ENCODE peak calls at places on chromosome 19, in five cellular contexts. B is Peyer's patch, U is fibroblast of pulmonary artery, W is PC-3, L is AG10803. V is an unnamed sample.

GRCh38 chr19:17671906-17672305 is 16.2 kb downstream of the UNC13A start:
- DNase-seq in B (no peak), U (peak), W (peak), L (peak), V (peak)

GRCh38 chr19:19637523-19638251 is 5.8 kb downstream of the GMIP start:
- DNase-seq in B (no peak), U (no peak), W (no peak), L (no peak), V (no peak)

GRCh38 chr19:50720921-50721291 is 1.3 kb upstream of the SHANK1 start:
- DNase-seq in B (no peak), U (no peak), W (peak), L (peak), V (no peak)

GRCh38 chr19:55156202-55157063 is 1.1 kb downstream of the TNNI3 start:
- DNase-seq in B (no peak), U (peak), W (peak), L (no peak), V (peak)

GRCh38 chr19:33621065-33621785 is 528 bp upstream of the CHST8 start:
- DNase-seq in B (no peak), U (no peak), W (no peak), L (no peak), V (no peak)

GRCh38 chr19:39138221-39139211 is 12.9 kb downstream of the PAK4 start:
- DNase-seq in B (no peak), U (no peak), W (no peak), L (no peak), V (no peak)

GRCh38 chr19:1313695-1314613 is 28.3 kb downstream of the EFNA2 start:
- DNase-seq in B (no peak), U (no peak), W (no peak), L (no peak), V (no peak)

GRCh38 chr19:41638624-41639023 is 11.8 kb upstream of the CEACAM4 start:
- DNase-seq in B (no peak), U (no peak), W (no peak), L (no peak), V (no peak)

GRCh38 chr19:49056101-49056901 is 1.2 kb downstream of the CGB7 start:
- DNase-seq in B (peak), U (peak), W (peak), L (peak), V (peak)

GRCh38 chr19:30060872-30061556 is 119.0 kb downstream of the URI1 start:
- DNase-seq in B (no peak), U (no peak), W (no peak), L (no peak), V (no peak)

GRCh38 chr19:29260477-29261317 is 47.7 kb upstream of the UQCRFS1 start:
- DNase-seq in B (no peak), U (peak), W (no peak), L (peak), V (peak)

GRCh38 chr19:55253842-55254624 is 4.8 kb downstream of the PPP6R1 start:
- DNase-seq in B (peak), U (no peak), W (no peak), L (no peak), V (no peak)

GRCh38 chr19:29715695-29716581 is 877 bp upstream of the C19orf12 start:
- DNase-seq in B (no peak), U (peak), W (peak), L (no peak), V (peak)

GRCh38 chr19:41914906-41915247 is 13.4 kb downstream of the ERFL start:
- DNase-seq in B (no peak), U (no peak), W (no peak), L (no peak), V (no peak)

GRCh38 chr19:16232127-16232526 is 34.4 kb downstream of the AP1M1 start:
- DNase-seq in B (no peak), U (no peak), W (no peak), L (no peak), V (no peak)

GRCh38 chr19:50725218-50725931 is 2.2 kb downstream of the CLEC11A start:
- DNase-seq in B (no peak), U (no peak), W (no peak), L (peak), V (no peak)

GRCh38 chr19:36213793-36214387 is 575 bp downstream of the ZNF565 start:
- DNase-seq in B (peak), U (peak), W (peak), L (peak), V (no peak)

GRCh38 chr19:15025237-15025636 is 24.0 kb upstream of the CASP14 start:
- DNase-seq in B (no peak), U (no peak), W (peak), L (no peak), V (peak)

GRCh38 chr19:19524053-19524452 is 4.7 kb upstream of the YJEFN3 start:
- DNase-seq in B (no peak), U (no peak), W (no peak), L (no peak), V (no peak)

GRCh38 chr19:37817180-37817911 is 38.0 kb upstream of the ZNF573 start:
- DNase-seq in B (peak), U (peak), W (no peak), L (peak), V (peak)

GRCh38 chr19:31418692-31419430 is 69.6 kb upstream of the TSHZ3 start:
- DNase-seq in B (no peak), U (no peak), W (no peak), L (no peak), V (no peak)

GRCh38 chr19:55368701-55369563 is 1.3 kb downstream of the IL11 start:
- DNase-seq in B (no peak), U (peak), W (peak), L (peak), V (no peak)

GRCh38 chr19:49887037-49887652 is 9.5 kb downstream of the IL4I1 start:
- DNase-seq in B (peak), U (no peak), W (no peak), L (no peak), V (no peak)

GRCh38 chr19:7069904-7070226 is 362 bp downstream of the ZNF557 start:
- DNase-seq in B (no peak), U (no peak), W (no peak), L (peak), V (peak)

GRCh38 chr19:10102787-10103236 is 334 bp upstream of the ANGPTL6 start:
- DNase-seq in B (peak), U (no peak), W (no peak), L (no peak), V (no peak)

GRCh38 chr19:37654833-37655688 is at the start of gene ZFP30:
- DNase-seq in B (peak), U (peak), W (peak), L (peak), V (peak)

GRCh38 chr19:5308471-5309437 is 31.9 kb downstream of the PTPRS start:
- DNase-seq in B (no peak), U (peak), W (no peak), L (peak), V (peak)

GRCh38 chr19:45320997-45321775 is 1.5 kb downstream of the CKM start:
- DNase-seq in B (no peak), U (no peak), W (no peak), L (no peak), V (no peak)
- TF ChIP-seq CTCF in B (no peak), U (no peak), W (no peak), L (no peak), V (no peak)

GRCh38 chr19:46298477-46299003 is 1.7 kb downstream of the HIF3A start:
- DNase-seq in B (no peak), U (no peak), W (no peak), L (no peak), V (no peak)
- H3K4me3 ChIP-seq in B (peak), U (peak), W (no peak), L (no peak), V (peak)

GRCh38 chr19:3467437-3468198 is 12.7 kb downstream of the SMIM24 start:
- DNase-seq in B (no peak), U (no peak), W (no peak), L (no peak), V (no peak)

GRCh38 chr19:3471954-3472655 is 8.2 kb downstream of the SMIM24 start:
- DNase-seq in B (no peak), U (no peak), W (peak), L (no peak), V (no peak)

GRCh38 chr19:3470500-3471128 is 9.7 kb downstream of the SMIM24 start:
- DNase-seq in B (no peak), U (no peak), W (no peak), L (peak), V (no peak)

GRCh38 chr19:3468211-3468610 is 12.1 kb downstream of the SMIM24 start:
- DNase-seq in B (no peak), U (no peak), W (no peak), L (no peak), V (no peak)

DNA sequence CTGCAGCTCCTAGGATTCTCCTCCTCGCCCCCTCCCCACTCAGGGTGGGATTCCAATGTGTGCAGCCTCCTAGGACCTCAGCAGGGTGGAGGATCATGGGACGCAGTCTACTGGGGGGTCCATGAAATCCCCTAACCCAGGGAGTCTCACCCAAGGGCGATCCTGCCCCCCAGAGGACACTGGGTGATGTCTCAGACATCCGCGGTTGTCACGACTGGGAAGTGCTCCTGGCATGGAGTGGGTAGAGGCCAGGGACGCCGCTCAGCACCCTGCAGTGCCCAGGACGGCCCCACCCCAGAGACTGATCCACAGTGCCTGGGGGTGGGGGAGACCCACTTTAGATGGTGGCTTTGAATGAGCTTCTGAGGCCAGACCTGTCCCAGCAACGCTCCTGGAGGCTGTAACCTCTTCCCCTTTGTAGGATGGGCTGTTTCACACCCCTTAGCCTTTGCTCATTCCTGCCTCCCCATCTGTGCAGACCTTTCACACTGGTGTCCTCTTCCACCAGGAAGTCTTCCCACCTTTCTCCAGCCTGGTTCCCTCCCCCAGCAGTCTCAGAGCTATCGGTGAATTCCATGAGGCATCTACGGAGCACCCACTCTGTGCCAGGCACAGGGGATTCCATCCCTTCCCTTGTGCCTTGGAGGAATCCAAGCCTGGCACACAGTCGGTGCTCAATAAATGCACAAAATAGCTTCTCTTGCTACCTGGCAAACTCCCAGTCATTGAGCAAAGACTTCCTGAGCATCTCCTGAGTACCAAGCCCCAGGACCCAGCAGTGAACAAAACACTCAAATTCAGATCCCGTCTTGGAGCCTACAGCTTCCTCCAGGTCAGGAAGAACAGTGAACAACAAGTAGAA is 10.5 kb downstream of the SMIM24 start:
- DNase-seq in B (no peak), U (no peak), W (no peak), L (no peak), V (no peak)
- TF ChIP-seq CTCF in B (no peak), U (peak), W (no peak), L (peak), V (peak)

GRCh38 chr19:3225677-3226093 is 1.2 kb downstream of the CELF5 start:
- DNase-seq in B (no peak), U (no peak), W (no peak), L (no peak), V (no peak)

GRCh38 chr19:3222709-3223108 is 1.8 kb upstream of the CELF5 start:
- DNase-seq in B (no peak), U (no peak), W (no peak), L (no peak), V (no peak)

GRCh38 chr19:3220576-3220975 is 3.9 kb upstream of the CELF5 start:
- DNase-seq in B (no peak), U (no peak), W (no peak), L (no peak), V (no peak)

GRCh38 chr19:3227054-3227626 is 2.7 kb downstream of the CELF5 start:
- DNase-seq in B (no peak), U (no peak), W (no peak), L (no peak), V (no peak)

GRCh38 chr19:3224346-3225325 is at the start of gene CELF5:
- DNase-seq in B (peak), U (peak), W (peak), L (peak), V (peak)
- H3K4me3 ChIP-seq in B (peak), U (no peak), W (no peak), L (no peak), V (no peak)

DNA sequence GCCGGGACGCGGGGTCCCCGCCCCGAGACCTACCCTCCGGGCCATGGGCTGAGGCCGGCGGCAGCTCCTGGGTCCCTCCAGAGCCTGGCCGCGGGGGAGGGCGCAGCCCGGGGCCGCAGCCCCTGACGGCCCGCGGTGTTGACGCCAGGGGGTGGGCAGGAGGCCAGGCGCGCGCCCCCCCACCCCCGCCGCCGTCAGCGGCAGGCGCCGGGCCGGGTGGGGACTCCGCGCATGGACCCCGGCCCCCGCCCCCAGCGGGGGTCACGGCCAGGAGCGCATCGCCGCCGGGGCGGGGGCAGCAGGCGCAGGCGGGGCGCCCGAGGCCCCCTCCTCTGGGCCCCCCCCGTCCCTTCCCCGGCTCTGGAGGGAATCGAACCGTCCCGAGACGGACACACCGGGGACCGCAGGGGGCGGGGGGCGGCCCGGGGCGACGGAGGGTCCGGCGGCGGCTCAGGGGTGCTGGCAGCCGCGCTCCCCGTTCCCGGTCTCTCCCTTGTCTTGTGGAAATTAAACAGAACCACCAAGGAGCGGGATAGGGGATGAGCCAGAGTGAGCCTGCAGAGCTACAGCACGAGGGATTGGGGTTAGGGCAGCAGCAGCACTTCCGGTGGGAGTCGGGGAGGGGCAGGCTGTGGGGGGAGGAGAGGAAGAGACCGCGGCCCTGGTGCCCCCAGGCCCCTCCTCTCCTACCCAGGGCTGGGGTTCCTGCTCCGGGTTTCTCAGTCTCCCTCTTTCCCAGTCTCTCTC is at the start of gene MEIS3:
- DNase-seq in B (no peak), U (no peak), W (no peak), L (no peak), V (no peak)
- TF ChIP-seq CTCF in B (no peak), U (no peak), W (no peak), L (no peak), V (no peak)

GRCh38 chr19:44111910-44112463 is 1.2 kb upstream of the ZNF225 start:
- DNase-seq in B (no peak), U (peak), W (no peak), L (peak), V (peak)
- H3K4me3 ChIP-seq in B (no peak), U (peak), W (peak), L (peak), V (peak)

V was measured in choroid plexus epithelial cell.